ENCODE peak calls at places on chromosomes 11 and 22, in six cellular contexts. One of them, this sample, is unnamed.

GRCh38 chr11:71996946-71997345 is 1.8 kb upstream of the IL18BP start:
- DNase-seq in endothelial cell of umbilical vein: no peak
- DNase-seq in A549: no peak
- DNase-seq in K562: no peak
- DNase-seq in GM12878: no peak
- DNase-seq in HepG2: no peak
- DNase-seq in this sample: peak; percentile 35

GRCh38 chr22:22139364-22139763 is 105.2 kb upstream of the VPREB1 start:
- DNase-seq in endothelial cell of umbilical vein: no peak
- DNase-seq in A549: no peak
- DNase-seq in K562: no peak
- DNase-seq in GM12878: no peak
- DNase-seq in HepG2: no peak
- DNase-seq in this sample: no peak

GRCh38 chr22:30057375-30057774 is 22.9 kb upstream of the HORMAD2 start:
- DNase-seq in endothelial cell of umbilical vein: no peak
- DNase-seq in A549: no peak
- DNase-seq in K562: no peak
- DNase-seq in GM12878: no peak
- DNase-seq in HepG2: no peak
- DNase-seq in this sample: no peak

GRCh38 chr11:102527701-102528100 is 2.8 kb downstream of the MMP7 start:
- DNase-seq in endothelial cell of umbilical vein: no peak
- DNase-seq in A549: no peak
- DNase-seq in K562: no peak
- DNase-seq in GM12878: no peak
- DNase-seq in HepG2: no peak
- DNase-seq in this sample: no peak

GRCh38 chr22:47281126-47282106 is 519.0 kb downstream of the TBC1D22A start:
- DNase-seq in endothelial cell of umbilical vein: no peak
- DNase-seq in A549: peak; percentile 6
- DNase-seq in K562: no peak
- DNase-seq in GM12878: no peak
- DNase-seq in HepG2: no peak
- DNase-seq in this sample: no peak

GRCh38 chr11:12508151-12508740 is 130.9 kb downstream of the PARVA start:
- DNase-seq in endothelial cell of umbilical vein: peak; percentile 70
- DNase-seq in A549: no peak
- DNase-seq in K562: no peak
- DNase-seq in GM12878: no peak
- DNase-seq in HepG2: no peak
- DNase-seq in this sample: no peak

GRCh38 chr11:86748296-86748695 is 52.0 kb upstream of the PRSS23 start:
- DNase-seq in endothelial cell of umbilical vein: no peak
- DNase-seq in A549: no peak
- DNase-seq in K562: no peak
- DNase-seq in GM12878: no peak
- DNase-seq in HepG2: no peak
- DNase-seq in this sample: no peak

GRCh38 chr11:83537131-83537610 is 251.0 kb upstream of the CCDC90B start:
- DNase-seq in endothelial cell of umbilical vein: no peak
- DNase-seq in A549: no peak
- DNase-seq in K562: no peak
- DNase-seq in GM12878: no peak
- DNase-seq in HepG2: no peak
- DNase-seq in this sample: no peak

GRCh38 chr11:17386331-17387084 is 2.0 kb downstream of the KCNJ11 start:
- DNase-seq in endothelial cell of umbilical vein: peak; percentile 31
- DNase-seq in A549: peak; percentile 65
- DNase-seq in K562: peak; percentile 69
- DNase-seq in GM12878: no peak
- DNase-seq in HepG2: peak; percentile 43
- DNase-seq in this sample: peak; percentile 73

GRCh38 chr11:134939046-134939445 is 527.0 kb upstream of the B3GAT1 start:
- DNase-seq in endothelial cell of umbilical vein: peak; percentile 21
- DNase-seq in A549: no peak
- DNase-seq in K562: no peak
- DNase-seq in GM12878: no peak
- DNase-seq in HepG2: no peak
- DNase-seq in this sample: no peak

GRCh38 chr11:118488480-118489109 is 38.7 kb upstream of the TTC36 start:
- DNase-seq in endothelial cell of umbilical vein: peak; percentile 80
- DNase-seq in A549: peak; percentile 41
- DNase-seq in K562: peak; percentile 66
- DNase-seq in GM12878: peak; percentile 35
- DNase-seq in HepG2: peak; percentile 68
- DNase-seq in this sample: peak; percentile 86

GRCh38 chr11:10638285-10638684 is 55.3 kb downstream of the IRAG1 start:
- DNase-seq in endothelial cell of umbilical vein: no peak
- DNase-seq in A549: no peak
- DNase-seq in K562: no peak
- DNase-seq in GM12878: no peak
- DNase-seq in HepG2: no peak
- DNase-seq in this sample: no peak

GRCh38 chr11:104254347-104254746 is 90.4 kb upstream of the PDGFD start:
- DNase-seq in endothelial cell of umbilical vein: peak; percentile 23
- DNase-seq in A549: no peak
- DNase-seq in K562: peak; percentile 17
- DNase-seq in GM12878: no peak
- DNase-seq in HepG2: peak; percentile 24
- DNase-seq in this sample: peak; percentile 66

GRCh38 chr11:78414321-78415051 is 3.1 kb downstream of the GAB2 start:
- DNase-seq in endothelial cell of umbilical vein: peak; percentile 23
- DNase-seq in A549: peak; percentile 44
- DNase-seq in K562: peak; percentile 60
- DNase-seq in GM12878: no peak
- DNase-seq in HepG2: no peak
- DNase-seq in this sample: peak; percentile 45

GRCh38 chr11:66429983-66430602 is 8.6 kb downstream of the MRPL11 start:
- DNase-seq in endothelial cell of umbilical vein: peak; percentile 45
- DNase-seq in A549: peak; percentile 72
- DNase-seq in K562: peak; percentile 74
- DNase-seq in GM12878: no peak
- DNase-seq in HepG2: peak; percentile 46
- DNase-seq in this sample: peak; percentile 81

GRCh38 chr11:71491531-71492329 is 35.3 kb upstream of the KRTAP5-7 start:
- DNase-seq in endothelial cell of umbilical vein: no peak
- DNase-seq in A549: no peak
- DNase-seq in K562: no peak
- DNase-seq in GM12878: no peak
- DNase-seq in HepG2: no peak
- DNase-seq in this sample: no peak

GRCh38 chr22:43226368-43226979 is 39.5 kb upstream of the TTLL12 start:
- DNase-seq in endothelial cell of umbilical vein: no peak
- DNase-seq in A549: no peak
- DNase-seq in K562: peak; percentile 34
- DNase-seq in GM12878: no peak
- DNase-seq in HepG2: peak; percentile 23
- DNase-seq in this sample: no peak

GRCh38 chr11:130008326-130008725 is 5.7 kb upstream of the PRDM10 start:
- DNase-seq in endothelial cell of umbilical vein: no peak
- DNase-seq in A549: no peak
- DNase-seq in K562: no peak
- DNase-seq in GM12878: no peak
- DNase-seq in HepG2: no peak
- DNase-seq in this sample: no peak

GRCh38 chr11:70116386-70117077 is 38.4 kb downstream of the ANO1 start:
- DNase-seq in endothelial cell of umbilical vein: no peak
- DNase-seq in A549: no peak
- DNase-seq in K562: no peak
- DNase-seq in GM12878: no peak
- DNase-seq in HepG2: no peak
- DNase-seq in this sample: no peak

GRCh38 chr22:38309614-38310517 is 7.4 kb downstream of the CSNK1E start:
- DNase-seq in endothelial cell of umbilical vein: no peak
- DNase-seq in A549: no peak
- DNase-seq in K562: no peak
- DNase-seq in GM12878: no peak
- DNase-seq in HepG2: peak; percentile 94
- DNase-seq in this sample: no peak

GRCh38 chr11:8956860-8957259 is 7.4 kb downstream of the TMEM9B start:
- DNase-seq in endothelial cell of umbilical vein: no peak
- DNase-seq in A549: no peak
- DNase-seq in K562: no peak
- DNase-seq in GM12878: no peak
- DNase-seq in HepG2: no peak
- DNase-seq in this sample: no peak

DNA sequence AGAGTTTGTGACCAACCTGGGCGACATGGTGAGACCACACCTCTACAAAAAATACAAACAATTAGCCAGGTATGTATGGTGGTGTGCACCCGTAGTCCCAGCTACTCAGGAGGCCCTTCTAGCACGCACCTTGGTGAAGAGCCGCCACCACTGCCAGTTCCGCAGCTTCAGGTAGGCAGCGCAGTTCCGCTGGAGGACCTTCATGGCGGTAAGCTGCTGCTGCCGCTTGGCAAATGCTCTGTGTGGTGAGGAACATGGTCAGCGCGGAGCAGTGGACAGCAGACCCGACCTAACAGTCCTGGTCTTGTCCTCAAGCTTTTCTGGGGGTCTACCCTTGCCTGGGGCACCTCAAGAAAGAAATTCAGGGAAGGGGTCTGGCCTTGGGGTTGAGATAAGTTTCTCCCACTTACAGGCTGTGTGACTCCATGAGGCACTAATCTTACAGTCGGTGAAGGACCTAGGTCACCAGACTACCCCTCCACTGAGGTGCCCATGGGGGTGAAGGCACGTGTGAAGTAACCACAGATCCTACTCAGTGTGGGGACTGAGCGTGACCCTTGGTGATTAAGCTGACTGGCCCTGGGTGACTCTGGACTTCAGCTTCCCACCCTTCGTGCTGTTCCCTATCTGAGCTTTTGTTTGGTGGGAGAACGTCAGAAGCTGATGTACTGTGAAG is 49.6 kb downstream of the APOL1 start:
- DNase-seq in endothelial cell of umbilical vein: no peak
- DNase-seq in A549: no peak
- DNase-seq in K562: no peak
- DNase-seq in GM12878: no peak
- DNase-seq in HepG2: no peak
- DNase-seq in this sample: no peak
- TF ChIP-seq MYC in endothelial cell of umbilical vein: no peak
- TF ChIP-seq MYC in A549: no peak
- TF ChIP-seq MYC in K562: no peak
- TF ChIP-seq MYC in GM12878: no peak
- TF ChIP-seq MYC in HepG2: no peak
- TF ChIP-seq MYC in this sample: no peak

DNA sequence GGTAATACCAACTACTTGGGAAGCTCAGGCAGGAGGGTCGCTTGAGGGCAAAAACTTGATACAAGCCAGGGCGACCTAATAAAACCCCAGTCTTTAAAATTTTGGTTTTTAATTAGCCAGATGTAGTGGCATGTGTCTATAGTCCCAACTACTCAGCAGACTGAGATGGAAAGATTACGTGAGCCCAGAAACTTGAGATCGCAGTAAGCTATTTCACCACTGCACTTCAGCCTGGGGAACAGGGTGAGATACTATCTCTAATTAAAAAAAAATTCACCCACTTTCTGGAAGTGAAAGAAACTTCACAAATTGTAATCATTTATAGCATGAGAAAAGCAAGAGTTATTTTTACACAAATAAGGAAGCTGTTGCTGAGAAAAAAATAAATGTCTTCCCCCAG is 838 bp upstream of the GLYATL2 start:
- DNase-seq in endothelial cell of umbilical vein: no peak
- DNase-seq in A549: no peak
- DNase-seq in K562: no peak
- DNase-seq in GM12878: no peak
- DNase-seq in HepG2: no peak
- DNase-seq in this sample: no peak
- TF ChIP-seq MAX in endothelial cell of umbilical vein: no peak
- TF ChIP-seq MAX in A549: no peak
- TF ChIP-seq MAX in K562: no peak
- TF ChIP-seq MAX in GM12878: no peak
- TF ChIP-seq MAX in HepG2: no peak
- TF ChIP-seq MAX in this sample: no peak

GRCh38 chr11:76162336-76163288 is 43.7 kb downstream of the WNT11 start:
- DNase-seq in endothelial cell of umbilical vein: no peak
- DNase-seq in A549: no peak
- DNase-seq in K562: peak; percentile 56
- DNase-seq in GM12878: no peak
- DNase-seq in HepG2: no peak
- DNase-seq in this sample: no peak
- TF ChIP-seq MYC in endothelial cell of umbilical vein: no peak
- TF ChIP-seq MYC in A549: no peak
- TF ChIP-seq MYC in K562: no peak
- TF ChIP-seq MYC in GM12878: no peak
- TF ChIP-seq MYC in HepG2: no peak
- TF ChIP-seq MYC in this sample: no peak

DNA sequence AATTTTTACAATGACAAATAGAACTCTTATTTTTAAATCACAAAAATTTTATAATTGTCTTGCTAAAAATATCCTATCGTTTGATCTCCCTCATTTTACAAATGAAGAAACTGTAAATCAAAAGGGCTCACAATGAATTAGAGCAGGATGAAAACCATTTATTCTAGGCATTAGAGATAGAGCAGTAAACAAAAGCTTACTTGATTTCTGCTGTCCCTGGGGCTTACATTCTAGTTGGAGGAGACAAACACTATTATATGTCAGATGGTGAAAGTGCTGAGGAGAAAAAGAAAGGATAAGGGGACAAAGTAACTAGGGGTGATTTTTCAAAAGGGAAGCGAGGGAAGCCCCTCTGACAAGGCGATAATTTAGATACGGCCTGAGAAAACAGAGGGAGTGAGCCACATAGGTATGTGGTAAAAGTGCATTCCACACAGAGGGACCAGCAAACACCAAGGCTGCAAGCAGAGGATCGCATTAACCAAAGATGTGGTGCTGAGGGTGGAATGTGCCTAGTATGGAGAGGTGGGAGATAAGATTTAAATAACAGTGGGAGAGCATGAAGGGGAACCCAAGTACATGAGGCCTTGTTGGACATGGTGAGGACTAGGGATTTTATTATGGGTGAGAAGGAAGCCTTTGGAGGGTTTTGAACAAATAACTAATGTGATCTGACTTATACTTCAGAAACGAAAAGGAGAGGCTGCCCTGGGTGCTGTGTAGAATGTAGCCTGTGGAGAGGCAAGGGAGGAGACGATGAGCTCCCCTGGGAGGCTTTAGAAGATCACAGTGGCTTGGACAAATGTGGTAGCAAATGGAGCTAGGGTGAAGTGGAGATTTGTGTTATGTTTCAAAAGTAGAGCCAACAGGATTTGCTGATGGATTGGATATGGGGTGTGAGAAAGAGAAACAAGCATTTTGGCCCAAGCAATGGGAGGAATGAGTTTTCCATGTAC is 62.1 kb downstream of the PDHX start:
- DNase-seq in endothelial cell of umbilical vein: no peak
- DNase-seq in A549: no peak
- DNase-seq in K562: no peak
- DNase-seq in GM12878: no peak
- DNase-seq in HepG2: no peak
- DNase-seq in this sample: no peak
- TF ChIP-seq MAX in endothelial cell of umbilical vein: no peak
- TF ChIP-seq MAX in A549: no peak
- TF ChIP-seq MAX in K562: no peak
- TF ChIP-seq MAX in GM12878: no peak
- TF ChIP-seq MAX in HepG2: no peak
- TF ChIP-seq MAX in this sample: no peak